ENCODE peak calls at places on chromosome 3, in five cellular contexts. F is A549, L is HepG2, K is GM12892, J is body of pancreas. I is an unnamed sample.

GRCh38 chr3:154886437-154886836 is 193.7 kb upstream of the MME start:
- DNase-seq in F (no peak), L (no peak), K (no peak), J (no peak), I (peak)

GRCh38 chr3:127027811-127028548 is 45.1 kb downstream of the PLXNA1 start:
- DNase-seq in K (no peak), L (no peak), J (no peak), F (no peak), I (no peak)

GRCh38 chr3:121477589-121477988 is 68.2 kb downstream of the POLQ start:
- DNase-seq in J (no peak), K (no peak), F (no peak), L (no peak), I (no peak)

GRCh38 chr3:126415661-126416591 is 21.2 kb downstream of the CFAP100 start:
- DNase-seq in J (peak), L (no peak), K (no peak), F (no peak), I (no peak)

GRCh38 chr3:147395975-147396708 is 10.2 kb downstream of the ZIC4 start:
- DNase-seq in K (no peak), F (no peak), J (no peak), L (no peak), I (no peak)

GRCh38 chr3:11095932-11096265 is 58.4 kb upstream of the HRH1 start:
- DNase-seq in F (no peak), K (no peak), L (no peak), J (no peak), I (no peak)

GRCh38 chr3:32432045-32432710 is 40.5 kb downstream of the CMTM7 start:
- DNase-seq in J (no peak), K (no peak), L (no peak), F (no peak), I (no peak)

GRCh38 chr3:38203690-38204089 is 38.4 kb downstream of the OXSR1 start:
- DNase-seq in J (no peak), K (no peak), F (no peak), L (no peak), I (no peak)

GRCh38 chr3:45210308-45211038 is 15.6 kb downstream of the TMEM158 start:
- DNase-seq in L (peak), K (peak), F (peak), J (peak), I (no peak)

GRCh38 chr3:186002884-186003472 is 65.2 kb upstream of the TRA2B start:
- DNase-seq in J (no peak), K (no peak), L (peak), F (no peak), I (no peak)

GRCh38 chr3:133268772-133269171 is 131.1 kb upstream of the BFSP2 start:
- DNase-seq in F (no peak), J (no peak), K (no peak), L (no peak), I (no peak)

GRCh38 chr3:149554826-149555225 is 80.3 kb downstream of the TM4SF4 start:
- DNase-seq in F (no peak), L (no peak), J (no peak), K (no peak), I (no peak)

DNA sequence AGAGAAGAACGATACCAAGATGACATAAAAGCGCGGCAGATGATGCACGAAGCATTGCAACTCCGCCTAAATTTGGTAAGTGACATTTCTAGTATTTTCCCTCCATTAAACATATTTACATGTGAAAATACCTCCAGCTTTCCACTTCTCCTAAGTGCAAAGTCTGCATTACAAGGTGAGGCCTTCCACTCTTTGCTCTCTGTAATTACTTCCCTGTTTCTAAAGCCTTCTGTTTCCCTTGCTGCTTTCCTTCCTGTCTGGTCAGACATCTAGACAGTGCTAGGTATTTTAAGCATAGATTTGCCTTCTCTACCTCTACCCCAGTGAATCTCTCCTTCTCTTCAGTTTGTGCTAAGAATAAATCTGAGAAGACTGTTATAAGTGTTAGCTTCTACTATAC is 1.9 kb downstream of the P2RY12 start:
- DNase-seq in F (no peak), L (no peak), K (no peak), J (no peak), I (no peak)
- TF ChIP-seq POLR2A in F (no peak), L (no peak), K (no peak), J (no peak), I (no peak)

GRCh38 chr3:99637381-99638111 is 848 bp upstream of the COL8A1 start:
- DNase-seq in L (no peak), J (no peak), K (no peak), F (no peak), I (no peak)

GRCh38 chr3:99639579-99639978 is 1.2 kb downstream of the COL8A1 start:
- DNase-seq in K (no peak), F (no peak), L (no peak), J (no peak), I (no peak)

GRCh38 chr3:99640214-99640851 is 1.9 kb downstream of the COL8A1 start:
- DNase-seq in J (no peak), L (no peak), K (no peak), F (no peak), I (no peak)

GRCh38 chr3:99637041-99637380 is 1.4 kb upstream of the COL8A1 start:
- DNase-seq in L (no peak), F (no peak), K (no peak), J (no peak), I (no peak)

GRCh38 chr3:99638244-99638948 is at the start of gene COL8A1:
- DNase-seq in L (no peak), K (no peak), F (no peak), J (peak), I (no peak)
- TF ChIP-seq POLR2A in L (no peak), K (no peak), F (no peak), J (no peak), I (peak)

DNA sequence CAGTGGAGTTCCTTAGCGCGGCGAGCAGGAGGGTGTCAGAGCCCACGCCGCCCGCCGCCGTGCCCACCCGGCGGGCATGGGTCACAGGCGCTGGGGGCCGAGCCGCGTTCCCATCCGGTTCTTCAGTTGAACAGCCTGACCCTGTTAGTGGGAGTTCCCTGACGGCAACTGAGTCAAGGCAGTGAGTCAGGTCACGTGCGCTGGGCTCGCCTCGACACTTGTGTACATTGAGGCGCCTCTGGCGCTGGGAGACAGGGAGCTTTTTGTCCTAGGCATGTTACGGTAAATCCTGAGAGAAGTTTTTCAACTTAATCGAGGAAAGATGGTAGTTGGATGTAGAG is 678 bp downstream of the RAB7A start:
- DNase-seq in J (peak), F (no peak), K (no peak), L (peak), I (no peak)
- TF ChIP-seq POLR2A in J (no peak), F (no peak), K (no peak), L (no peak), I (no peak)

DNA sequence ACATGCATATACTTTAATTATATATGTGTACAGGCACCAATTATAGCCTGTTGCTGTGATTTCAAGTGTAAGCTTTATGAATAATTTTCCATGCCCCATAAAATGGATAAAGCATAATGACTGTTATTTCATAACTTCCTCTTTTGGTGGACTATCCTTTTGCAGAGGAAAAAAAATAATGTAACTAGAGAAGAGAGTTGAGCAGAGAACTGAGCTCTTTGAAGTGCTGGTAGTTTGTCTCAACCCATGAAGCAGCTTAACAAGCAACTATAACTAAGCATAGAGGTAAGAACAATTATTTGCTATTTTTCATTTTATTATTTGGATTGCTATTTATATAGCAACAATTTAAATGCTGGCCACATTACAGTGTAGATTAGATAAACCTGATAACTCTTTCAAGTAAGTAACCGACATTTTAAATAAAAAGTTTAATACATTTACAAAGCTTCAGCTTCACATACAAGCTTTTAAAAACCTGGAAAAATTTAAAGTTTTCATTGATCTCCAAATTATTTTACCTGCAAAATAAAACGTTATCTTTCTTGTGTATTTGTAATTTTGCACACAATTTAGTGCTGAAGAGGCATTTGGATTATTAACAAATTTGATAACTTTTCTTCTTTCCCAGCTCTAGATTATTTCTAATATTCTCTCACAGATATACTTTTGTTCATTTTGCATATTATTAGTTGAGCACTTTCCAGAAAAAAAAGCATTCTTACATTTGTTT is 24.4 kb upstream of the MBNL1 start:
- DNase-seq in F (no peak), J (no peak), L (no peak), K (no peak), I (no peak)
- TF ChIP-seq POLR2A in F (no peak), J (no peak), L (no peak), K (no peak), I (no peak)

I was measured in H54.